ENCODE peak calls at places on chromosomes 2 and 18, in eight cellular contexts. O is sigmoid colon, B is stomach, F is transverse colon, C is GM12878, R is SK-N-SH, S is upper lobe of left lung, L is A549. M is an unnamed sample.

GRCh38 chr2:214830794-214831346 is 21.4 kb upstream of the BARD1 start:
- DNase-seq in F (no peak), O (no peak), L (no peak), S (no peak), C (no peak), B (no peak), R (no peak), M (no peak)

GRCh38 chr2:38750011-38750792 is 959 bp downstream of the SRSF7 start:
- DNase-seq in S (peak; percentile 77), L (no peak), O (peak; percentile 81), B (peak; percentile 63), R (peak; percentile 79), C (no peak), F (peak; percentile 72), M (peak; percentile 43)

GRCh38 chr18:8461544-8461943 is 147.7 kb upstream of the RAB12 start:
- DNase-seq in S (no peak), L (no peak), C (no peak), O (no peak), F (no peak), B (no peak), R (no peak), M (no peak)

GRCh38 chr2:39567507-39567906 is 98.2 kb upstream of the TMEM178A start:
- DNase-seq in L (no peak), O (no peak), F (no peak), S (no peak), R (no peak), C (no peak), B (no peak), M (no peak)

GRCh38 chr2:193527146-193527545 is 1332.4 kb upstream of the TMEFF2 start:
- DNase-seq in B (no peak), L (no peak), F (no peak), C (no peak), R (no peak), O (no peak), S (no peak), M (no peak)

GRCh38 chr2:237511421-237511820 is 24.4 kb downstream of the MLPH start:
- DNase-seq in S (no peak), R (no peak), B (no peak), C (no peak), O (no peak), F (no peak), L (no peak), M (no peak)

GRCh38 chr2:19264847-19265246 is 93.6 kb downstream of the OSR1 start:
- DNase-seq in S (no peak), L (no peak), F (no peak), C (no peak), R (no peak), O (no peak), B (no peak), M (no peak)

GRCh38 chr2:62663443-62663842 is 42.1 kb upstream of the EHBP1 start:
- DNase-seq in F (no peak), O (no peak), R (peak; percentile 22), C (no peak), S (no peak), B (no peak), L (no peak), M (no peak)

GRCh38 chr2:72415256-72415655 is 267.6 kb upstream of the CYP26B1 start:
- DNase-seq in R (peak; percentile 10), L (no peak), C (no peak), S (no peak), F (no peak), B (no peak), O (no peak), M (no peak)

GRCh38 chr2:72414108-72414507 is 266.4 kb upstream of the CYP26B1 start:
- DNase-seq in R (no peak), F (no peak), S (no peak), L (no peak), O (no peak), B (no peak), C (no peak), M (no peak)

GRCh38 chr2:72412214-72412613 is 264.6 kb upstream of the CYP26B1 start:
- DNase-seq in C (no peak), F (no peak), O (no peak), B (no peak), R (no peak), L (no peak), S (no peak), M (no peak)

DNA sequence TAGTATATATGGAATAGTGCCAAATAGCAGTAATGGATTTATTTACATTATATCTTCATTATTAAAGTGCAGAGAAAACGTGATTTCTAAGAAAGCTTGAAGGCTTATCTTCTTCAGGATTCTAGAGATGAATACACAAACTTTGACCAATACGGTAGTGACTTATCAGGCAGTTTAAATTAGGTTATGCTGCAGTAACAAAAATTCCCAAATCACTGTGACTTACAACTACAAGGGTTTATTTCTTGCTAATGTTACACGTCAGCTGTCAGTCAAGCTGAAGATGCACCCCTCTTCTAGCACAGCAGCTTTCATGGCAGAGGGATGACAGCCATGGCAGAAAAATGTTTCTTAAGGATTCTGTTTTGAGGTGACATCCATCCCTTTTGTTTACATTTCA is 268.1 kb upstream of the CYP26B1 start:
- DNase-seq in L (no peak), B (no peak), F (no peak), S (no peak), O (no peak), C (no peak), R (no peak), M (no peak)
- TF ChIP-seq EP300 in L (no peak), B (no peak), F (no peak), S (no peak), O (no peak), C (no peak), R (no peak), M (no peak)

GRCh38 chr2:48755473-48755872 is at the start of gene LHCGR:
- DNase-seq in R (peak; percentile 45), F (no peak), O (no peak), S (peak; percentile 20), B (no peak), L (no peak), C (no peak), M (no peak)
- H3K4me3 ChIP-seq in R (no peak within 1 kb of the TSS), F (no peak within 1 kb of the TSS), O (no peak within 1 kb of the TSS), S (no peak within 1 kb of the TSS), B (peak within 1 kb of the TSS; percentile 8), L (peak within 1 kb of the TSS; percentile 28), C (no peak within 1 kb of the TSS), M (no peak within 1 kb of the TSS)

GRCh38 chr18:48780151-48781001 is 170.4 kb downstream of the SMAD7 start:
- DNase-seq in O (no peak), B (no peak), R (peak; percentile 65), S (no peak), C (no peak), L (no peak), F (no peak), M (no peak)
- H3K27ac ChIP-seq in O (peak overlapping the region; percentile 83), B (peak overlapping the region; percentile 66), R (peak overlapping the region; percentile 75), S (peak overlapping the region; percentile 82), C (no peak overlapping the region), L (no peak overlapping the region), F (peak overlapping the region; percentile 77), M (peak overlapping the region; percentile 81)

DNA sequence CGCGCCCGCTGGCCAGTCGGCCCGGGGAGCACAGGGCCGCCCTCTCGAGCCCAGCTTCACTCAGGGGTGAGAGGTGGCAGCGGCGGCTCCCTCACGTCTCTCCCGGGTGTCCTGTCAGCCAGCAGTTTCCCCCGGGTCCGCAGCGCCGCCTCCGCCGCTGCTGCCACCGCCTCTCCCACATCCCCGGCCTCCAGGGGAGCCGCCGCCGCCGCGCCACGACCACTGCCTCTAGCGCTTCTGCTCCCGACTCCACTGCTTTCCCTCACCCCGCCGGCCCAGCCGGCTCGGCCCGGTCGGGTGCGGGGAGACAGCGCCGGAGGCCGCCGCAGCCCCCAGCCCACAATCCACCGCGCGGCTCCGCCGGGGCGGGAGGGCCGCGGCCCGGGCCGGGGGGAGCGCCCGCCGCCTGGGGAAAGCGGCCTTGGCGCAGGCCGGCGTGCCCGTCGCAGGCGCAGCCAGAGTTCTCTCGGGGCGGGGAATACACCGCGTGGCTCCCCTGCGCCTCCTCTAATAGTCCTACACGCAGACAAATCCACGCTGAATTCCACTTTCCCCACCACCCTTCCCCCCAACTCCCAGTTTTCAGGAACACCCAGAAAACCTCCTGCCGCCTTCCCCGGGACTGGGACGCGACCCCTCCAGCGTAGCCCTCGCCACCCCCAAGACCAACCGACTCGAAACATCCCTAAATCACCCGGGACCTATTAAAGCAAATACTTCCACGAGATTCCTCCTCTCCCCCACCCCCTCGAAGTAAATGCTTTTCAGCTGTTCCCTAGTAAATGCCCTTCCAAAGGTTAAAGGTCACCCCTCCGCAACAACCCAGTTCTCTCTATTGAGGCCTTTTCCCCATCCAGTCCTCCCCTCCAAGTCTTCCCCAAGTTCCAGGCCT is at the start of gene VPS54:
- DNase-seq in C (no peak), R (peak; percentile 91), L (peak; percentile 47), B (peak; percentile 59), O (peak; percentile 82), S (peak; percentile 52), F (peak; percentile 63), M (peak; percentile 26)
- TF ChIP-seq EP300 in C (no peak), R (no peak), L (no peak), B (no peak), O (no peak), S (no peak), F (no peak), M (peak; percentile 76)